ENCODE peak calls at places on chromosomes 11 and 22, in nine cellular contexts. One of them, this sample, is unnamed. For H3K4me1, the result is how much of the 10 kb centered on the place peaks cover.

GRCh38 chr22:19139001-19139356 is 5.5 kb downstream of the ESS2 start:
- DNase-seq in psoas muscle: no peak
- DNase-seq in BE2C: no peak
- DNase-seq in CD8-positive, alpha-beta T cell: no peak
- DNase-seq in mucosa of descending colon: no peak
- DNase-seq in cardiac muscle cell: no peak
- DNase-seq in iPS DF 6.9: no peak
- DNase-seq in heart left ventricle: no peak
- DNase-seq in suprapubic skin: no peak
- DNase-seq in this sample: no peak

GRCh38 chr11:60609632-60610031 is 89.8 kb upstream of the MS4A8 start:
- DNase-seq in psoas muscle: no peak
- DNase-seq in BE2C: no peak
- DNase-seq in CD8-positive, alpha-beta T cell: no peak
- DNase-seq in mucosa of descending colon: no peak
- DNase-seq in cardiac muscle cell: no peak
- DNase-seq in iPS DF 6.9: no peak
- DNase-seq in heart left ventricle: no peak
- DNase-seq in suprapubic skin: no peak
- DNase-seq in this sample: no peak

GRCh38 chr11:72700026-72700610 is 25.9 kb upstream of the PDE2A start:
- DNase-seq in psoas muscle: no peak
- DNase-seq in BE2C: no peak
- DNase-seq in CD8-positive, alpha-beta T cell: no peak
- DNase-seq in mucosa of descending colon: no peak
- DNase-seq in cardiac muscle cell: no peak
- DNase-seq in iPS DF 6.9: no peak
- DNase-seq in heart left ventricle: no peak
- DNase-seq in suprapubic skin: no peak
- DNase-seq in this sample: no peak

GRCh38 chr11:134542401-134543143 is 130.5 kb upstream of the B3GAT1 start:
- DNase-seq in psoas muscle: no peak
- DNase-seq in BE2C: no peak
- DNase-seq in CD8-positive, alpha-beta T cell: no peak
- DNase-seq in mucosa of descending colon: no peak
- DNase-seq in cardiac muscle cell: no peak
- DNase-seq in iPS DF 6.9: no peak
- DNase-seq in heart left ventricle: peak
- DNase-seq in suprapubic skin: no peak
- DNase-seq in this sample: no peak

GRCh38 chr11:65811764-65812475 is 21.8 kb upstream of the SNX32 start:
- DNase-seq in psoas muscle: no peak
- DNase-seq in BE2C: no peak
- DNase-seq in CD8-positive, alpha-beta T cell: no peak
- DNase-seq in mucosa of descending colon: peak
- DNase-seq in cardiac muscle cell: no peak
- DNase-seq in iPS DF 6.9: no peak
- DNase-seq in heart left ventricle: no peak
- DNase-seq in suprapubic skin: no peak
- DNase-seq in this sample: no peak

GRCh38 chr22:31243339-31244043 is 31.4 kb downstream of the LIMK2 start:
- DNase-seq in psoas muscle: no peak
- DNase-seq in BE2C: no peak
- DNase-seq in CD8-positive, alpha-beta T cell: no peak
- DNase-seq in mucosa of descending colon: no peak
- DNase-seq in cardiac muscle cell: no peak
- DNase-seq in iPS DF 6.9: no peak
- DNase-seq in heart left ventricle: no peak
- DNase-seq in suprapubic skin: no peak
- DNase-seq in this sample: no peak

GRCh38 chr11:69801513-69802335 is 17.5 kb downstream of the FGF3 start:
- DNase-seq in psoas muscle: no peak
- DNase-seq in BE2C: peak
- DNase-seq in CD8-positive, alpha-beta T cell: no peak
- DNase-seq in mucosa of descending colon: no peak
- DNase-seq in cardiac muscle cell: peak
- DNase-seq in iPS DF 6.9: peak
- DNase-seq in heart left ventricle: no peak
- DNase-seq in suprapubic skin: no peak
- DNase-seq in this sample: no peak

GRCh38 chr11:25423436-25424184 is 908.3 kb upstream of the ANO3 start:
- DNase-seq in psoas muscle: no peak
- DNase-seq in BE2C: no peak
- DNase-seq in CD8-positive, alpha-beta T cell: no peak
- DNase-seq in mucosa of descending colon: no peak
- DNase-seq in cardiac muscle cell: no peak
- DNase-seq in iPS DF 6.9: no peak
- DNase-seq in heart left ventricle: no peak
- DNase-seq in suprapubic skin: no peak
- DNase-seq in this sample: no peak

GRCh38 chr22:18034076-18034475 is 9.7 kb upstream of the MICAL3 start:
- DNase-seq in psoas muscle: no peak
- DNase-seq in BE2C: no peak
- DNase-seq in CD8-positive, alpha-beta T cell: no peak
- DNase-seq in mucosa of descending colon: no peak
- DNase-seq in cardiac muscle cell: no peak
- DNase-seq in iPS DF 6.9: no peak
- DNase-seq in heart left ventricle: no peak
- DNase-seq in suprapubic skin: peak
- DNase-seq in this sample: no peak

GRCh38 chr11:69311767-69312385 is 17.9 kb downstream of the MYEOV start:
- DNase-seq in psoas muscle: no peak
- DNase-seq in BE2C: no peak
- DNase-seq in CD8-positive, alpha-beta T cell: peak
- DNase-seq in mucosa of descending colon: no peak
- DNase-seq in cardiac muscle cell: no peak
- DNase-seq in iPS DF 6.9: no peak
- DNase-seq in heart left ventricle: no peak
- DNase-seq in suprapubic skin: peak
- DNase-seq in this sample: peak

GRCh38 chr11:89381094-89381493 is 110.1 kb downstream of the NOX4 start:
- DNase-seq in psoas muscle: peak
- DNase-seq in BE2C: no peak
- DNase-seq in CD8-positive, alpha-beta T cell: no peak
- DNase-seq in mucosa of descending colon: no peak
- DNase-seq in cardiac muscle cell: no peak
- DNase-seq in iPS DF 6.9: no peak
- DNase-seq in heart left ventricle: no peak
- DNase-seq in suprapubic skin: peak
- DNase-seq in this sample: no peak

GRCh38 chr11:2942872-2943710 is 13.9 kb upstream of the PHLDA2 start:
- DNase-seq in psoas muscle: no peak
- DNase-seq in BE2C: no peak
- DNase-seq in CD8-positive, alpha-beta T cell: no peak
- DNase-seq in mucosa of descending colon: peak
- DNase-seq in cardiac muscle cell: no peak
- DNase-seq in iPS DF 6.9: no peak
- DNase-seq in heart left ventricle: no peak
- DNase-seq in suprapubic skin: no peak
- DNase-seq in this sample: no peak

GRCh38 chr22:38869663-38870062 is 2.4 kb downstream of the CBX6 start:
- DNase-seq in psoas muscle: no peak
- DNase-seq in BE2C: no peak
- DNase-seq in CD8-positive, alpha-beta T cell: no peak
- DNase-seq in mucosa of descending colon: no peak
- DNase-seq in cardiac muscle cell: no peak
- DNase-seq in iPS DF 6.9: no peak
- DNase-seq in heart left ventricle: no peak
- DNase-seq in suprapubic skin: peak
- DNase-seq in this sample: no peak

GRCh38 chr11:69969890-69970784 is 108.0 kb upstream of the ANO1 start:
- DNase-seq in psoas muscle: no peak
- DNase-seq in BE2C: no peak
- DNase-seq in CD8-positive, alpha-beta T cell: no peak
- DNase-seq in mucosa of descending colon: no peak
- DNase-seq in cardiac muscle cell: no peak
- DNase-seq in iPS DF 6.9: no peak
- DNase-seq in heart left ventricle: no peak
- DNase-seq in suprapubic skin: no peak
- DNase-seq in this sample: no peak

GRCh38 chr11:86629070-86629706 is 43.2 kb downstream of the ME3 start:
- DNase-seq in psoas muscle: no peak
- DNase-seq in BE2C: no peak
- DNase-seq in CD8-positive, alpha-beta T cell: no peak
- DNase-seq in mucosa of descending colon: no peak
- DNase-seq in cardiac muscle cell: no peak
- DNase-seq in iPS DF 6.9: no peak
- DNase-seq in heart left ventricle: peak
- DNase-seq in suprapubic skin: no peak
- DNase-seq in this sample: no peak

GRCh38 chr22:49747705-49748104 is 80.0 kb downstream of the BRD1 start:
- DNase-seq in psoas muscle: no peak
- DNase-seq in BE2C: no peak
- DNase-seq in CD8-positive, alpha-beta T cell: no peak
- DNase-seq in mucosa of descending colon: no peak
- DNase-seq in cardiac muscle cell: no peak
- DNase-seq in iPS DF 6.9: no peak
- DNase-seq in heart left ventricle: no peak
- DNase-seq in suprapubic skin: no peak
- DNase-seq in this sample: no peak
- H3K4me1 ChIP-seq in psoas muscle: under half
- H3K4me1 ChIP-seq in BE2C: under half
- H3K4me1 ChIP-seq in CD8-positive, alpha-beta T cell: under half
- H3K4me1 ChIP-seq in mucosa of descending colon: under half
- H3K4me1 ChIP-seq in cardiac muscle cell: under half
- H3K4me1 ChIP-seq in iPS DF 6.9: under half
- H3K4me1 ChIP-seq in heart left ventricle: under half
- H3K4me1 ChIP-seq in suprapubic skin: under half
- H3K4me1 ChIP-seq in this sample: under half

DNA sequence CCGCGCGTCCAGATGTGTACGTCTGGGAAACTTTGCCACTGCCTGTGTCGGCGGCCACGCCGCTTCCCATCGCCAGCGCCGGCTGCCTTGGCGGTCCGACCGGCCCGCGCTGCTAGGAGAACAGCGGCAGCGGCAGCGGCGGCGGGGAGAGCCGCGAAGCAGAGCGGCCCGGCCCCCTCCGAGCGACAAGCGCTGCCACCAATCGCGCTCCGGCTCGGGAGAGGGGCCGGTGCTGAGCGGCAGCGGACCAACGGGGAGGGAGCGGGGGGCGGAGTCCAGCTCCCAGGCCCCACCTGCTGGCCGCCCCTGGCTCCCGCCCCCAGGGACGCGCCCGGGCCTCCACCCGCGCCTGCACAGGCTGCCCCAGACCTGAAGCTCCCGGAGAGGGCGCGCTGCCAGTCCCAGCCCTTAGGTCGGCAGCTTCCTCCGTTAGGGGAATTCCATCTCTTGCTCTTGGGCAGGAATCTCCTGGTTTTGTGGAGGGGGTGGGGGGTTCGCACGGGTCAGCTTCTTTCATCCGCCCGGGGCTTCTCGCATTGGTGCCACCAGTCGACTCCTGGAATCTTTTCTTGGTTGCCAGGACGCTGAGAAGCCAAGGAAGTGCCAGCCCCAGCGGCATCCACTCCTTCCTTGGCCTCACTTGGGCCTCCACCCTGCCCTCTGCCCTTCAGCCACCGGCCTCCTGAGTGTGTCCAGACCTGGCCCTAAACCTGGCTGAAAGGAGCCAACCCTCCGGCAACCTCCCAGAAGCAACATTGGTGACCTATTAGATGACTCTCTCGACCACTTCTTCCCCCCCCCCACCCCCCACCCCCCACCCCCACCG is at the start of gene GALNT18:
- DNase-seq in psoas muscle: peak
- DNase-seq in BE2C: peak
- DNase-seq in CD8-positive, alpha-beta T cell: peak
- DNase-seq in mucosa of descending colon: peak
- DNase-seq in cardiac muscle cell: peak
- DNase-seq in iPS DF 6.9: peak
- DNase-seq in heart left ventricle: peak
- DNase-seq in suprapubic skin: peak
- DNase-seq in this sample: no peak
- H3K4me3 ChIP-seq in psoas muscle: peak
- H3K4me3 ChIP-seq in BE2C: peak
- H3K4me3 ChIP-seq in CD8-positive, alpha-beta T cell: peak
- H3K4me3 ChIP-seq in mucosa of descending colon: peak
- H3K4me3 ChIP-seq in cardiac muscle cell: peak
- H3K4me3 ChIP-seq in iPS DF 6.9: peak
- H3K4me3 ChIP-seq in heart left ventricle: peak
- H3K4me3 ChIP-seq in suprapubic skin: peak
- H3K4me3 ChIP-seq in this sample: no peak

DNA sequence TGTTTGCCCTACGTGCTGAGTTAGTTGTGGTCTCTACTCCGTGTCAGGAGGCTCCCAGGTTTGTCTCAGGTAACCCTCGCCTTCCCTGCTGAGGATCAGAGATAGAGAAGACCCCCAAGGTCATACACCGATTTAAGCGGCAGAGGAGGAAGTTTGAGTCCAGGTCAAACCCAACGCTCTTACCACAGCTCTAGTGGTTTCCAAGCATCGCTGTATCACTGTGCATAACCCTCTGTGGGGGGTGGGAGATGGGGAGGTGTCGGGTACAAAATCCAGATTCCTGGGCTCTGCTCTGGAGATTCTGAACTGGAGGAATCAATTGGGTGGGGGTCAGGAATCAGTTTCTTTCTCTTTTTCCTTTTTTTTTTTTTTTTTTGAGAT is 627 bp downstream of the DNAJC4 start:
- DNase-seq in psoas muscle: no peak
- DNase-seq in BE2C: no peak
- DNase-seq in CD8-positive, alpha-beta T cell: peak
- DNase-seq in mucosa of descending colon: no peak
- DNase-seq in cardiac muscle cell: no peak
- DNase-seq in iPS DF 6.9: no peak
- DNase-seq in heart left ventricle: peak
- DNase-seq in suprapubic skin: no peak
- DNase-seq in this sample: no peak
- H3K4me1 ChIP-seq in psoas muscle: under half
- H3K4me1 ChIP-seq in BE2C: under half
- H3K4me1 ChIP-seq in CD8-positive, alpha-beta T cell: half or more
- H3K4me1 ChIP-seq in mucosa of descending colon: under half
- H3K4me1 ChIP-seq in cardiac muscle cell: under half
- H3K4me1 ChIP-seq in iPS DF 6.9: under half
- H3K4me1 ChIP-seq in heart left ventricle: under half
- H3K4me1 ChIP-seq in suprapubic skin: half or more
- H3K4me1 ChIP-seq in this sample: half or more

DNA sequence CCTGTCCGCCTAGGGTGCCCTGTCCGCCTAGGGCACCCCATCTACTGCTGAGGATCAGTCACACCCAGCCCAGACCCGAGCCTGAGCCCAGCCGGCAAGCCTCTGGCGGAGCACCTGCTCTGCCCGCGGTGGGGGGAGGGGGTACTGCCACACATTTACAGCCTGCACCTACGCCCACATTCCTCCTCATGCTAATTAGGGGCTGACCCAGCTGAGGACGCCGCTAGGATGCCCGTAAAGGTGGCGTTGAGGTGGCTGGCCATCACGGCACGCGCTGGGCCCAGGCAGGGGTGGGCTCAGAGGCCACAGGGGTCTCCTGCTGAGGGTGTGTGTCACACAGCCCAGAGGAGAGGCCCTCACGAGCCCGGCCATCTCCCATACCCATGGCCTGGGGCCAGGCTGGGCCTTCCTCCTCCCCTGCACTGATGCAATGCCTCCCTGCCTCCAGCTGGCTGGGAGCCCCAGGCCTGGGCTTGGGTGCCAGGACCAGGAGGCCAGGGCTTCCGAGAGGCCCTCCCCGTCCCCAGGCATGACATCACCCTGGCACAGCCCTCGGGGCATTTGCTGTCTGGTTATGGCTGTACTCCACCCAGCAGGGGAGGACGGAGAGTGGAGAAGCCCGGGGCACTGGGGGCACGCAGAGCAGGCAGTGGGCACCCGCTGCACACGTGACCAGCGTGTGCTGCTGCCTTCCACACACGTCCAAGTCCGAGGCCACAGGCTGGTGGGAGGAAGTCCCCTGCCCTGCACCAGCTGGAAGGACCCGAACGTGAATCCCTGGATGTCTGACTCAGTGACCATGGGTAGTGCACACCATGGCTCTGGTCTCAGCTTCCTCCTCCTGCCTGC is 12.7 kb downstream of the DUSP8 start:
- DNase-seq in psoas muscle: peak
- DNase-seq in BE2C: peak
- DNase-seq in CD8-positive, alpha-beta T cell: peak
- DNase-seq in mucosa of descending colon: peak
- DNase-seq in cardiac muscle cell: no peak
- DNase-seq in iPS DF 6.9: no peak
- DNase-seq in heart left ventricle: peak
- DNase-seq in suprapubic skin: peak
- DNase-seq in this sample: no peak
- H3K4me3 ChIP-seq in psoas muscle: peak
- H3K4me3 ChIP-seq in BE2C: no peak
- H3K4me3 ChIP-seq in CD8-positive, alpha-beta T cell: no peak
- H3K4me3 ChIP-seq in mucosa of descending colon: no peak
- H3K4me3 ChIP-seq in cardiac muscle cell: no peak
- H3K4me3 ChIP-seq in iPS DF 6.9: no peak
- H3K4me3 ChIP-seq in heart left ventricle: no peak
- H3K4me3 ChIP-seq in suprapubic skin: no peak
- H3K4me3 ChIP-seq in this sample: no peak